ENCODE peak calls at places on chromosomes 1 and 21, in four cellular contexts. P, M, T and I are unnamed samples.

GRCh38 chr1:40796939-40797667 is 13.5 kb downstream of the KCNQ4 start:
- DNase-seq in P (peak), M (no peak), T (peak), I (no peak)

GRCh38 chr1:111677604-111678003 is 58.0 kb downstream of the RAP1A start:
- DNase-seq in T (no peak), P (no peak), M (no peak), I (no peak)

GRCh38 chr1:183023601-183024351 is 556 bp downstream of the LAMC1 start:
- DNase-seq in M (peak), T (peak), P (peak), I (peak)

GRCh38 chr1:94130851-94131595 is 10.1 kb upstream of the ABCA4 start:
- DNase-seq in M (no peak), T (no peak), P (no peak), I (peak)

GRCh38 chr1:36400825-36401601 is 3.3 kb upstream of the LSM10 start:
- DNase-seq in P (peak), M (peak), T (peak), I (peak)

GRCh38 chr1:107782192-107782845 is 182.7 kb downstream of the VAV3 start:
- DNase-seq in M (no peak), T (no peak), P (peak), I (peak)

GRCh38 chr1:23210351-23210785 is 6.9 kb downstream of the HTR1D start:
- DNase-seq in M (no peak), P (no peak), T (no peak), I (no peak)

GRCh38 chr1:207848234-207848633 is 62.7 kb downstream of the CD34 start:
- DNase-seq in P (peak), M (peak), T (peak), I (peak)

GRCh38 chr1:94014087-94014486 is 104.9 kb upstream of the GCLM start:
- DNase-seq in T (no peak), M (no peak), P (no peak), I (no peak)

GRCh38 chr1:17098440-17099317 is 20.6 kb downstream of the PADI2 start:
- DNase-seq in P (no peak), M (no peak), T (no peak), I (peak)

GRCh38 chr1:35783055-35783583 is 13.3 kb upstream of the CLSPN start:
- DNase-seq in T (no peak), P (no peak), M (no peak), I (no peak)

GRCh38 chr21:45867671-45868081 is 113.9 kb upstream of the COL6A1 start:
- DNase-seq in T (no peak), P (no peak), M (no peak), I (no peak)

GRCh38 chr1:199273837-199274379 is 635.1 kb downstream of the PTPRC start:
- DNase-seq in P (no peak), M (no peak), T (no peak), I (peak)

GRCh38 chr1:81846630-81847029 is 45.9 kb downstream of the ADGRL2 start:
- DNase-seq in T (no peak), P (no peak), M (no peak), I (no peak)

GRCh38 chr1:11787251-11787803 is 18.4 kb downstream of the MTHFR start:
- DNase-seq in M (no peak), P (peak), T (peak), I (peak)

GRCh38 chr1:24951337-24951736 is 21.3 kb upstream of the RUNX3 start:
- DNase-seq in P (no peak), M (no peak), T (no peak), I (no peak)

GRCh38 chr1:172906778-172907592 is 143.8 kb downstream of the TNFSF18 start:
- DNase-seq in T (no peak), P (no peak), M (no peak), I (peak)

GRCh38 chr1:234108921-234109320 is 204.4 kb downstream of the SLC35F3 start:
- DNase-seq in M (no peak), T (no peak), P (no peak), I (peak)

GRCh38 chr1:205319081-205320018 is 2.2 kb downstream of the NUAK2 start:
- DNase-seq in M (peak), T (peak), P (peak), I (peak)

GRCh38 chr1:66403031-66403731 is 130.8 kb upstream of the SGIP1 start:
- DNase-seq in P (peak), T (no peak), M (no peak), I (peak)
- TF ChIP-seq CTCF in P (no peak), T (no peak), M (no peak), I (no peak)

GRCh38 chr1:65959896-65960295 is 167.2 kb downstream of the PDE4B start:
- DNase-seq in M (no peak), P (no peak), T (no peak), I (peak)

GRCh38 chr1:65963161-65963888 is 170.6 kb downstream of the PDE4B start:
- DNase-seq in P (no peak), M (no peak), T (no peak), I (no peak)

GRCh38 chr1:65955071-65955470 is 162.4 kb downstream of the PDE4B start:
- DNase-seq in T (no peak), M (no peak), P (no peak), I (no peak)

GRCh38 chr1:65955503-65955902 is 162.8 kb downstream of the PDE4B start:
- DNase-seq in M (no peak), T (no peak), P (no peak), I (no peak)

GRCh38 chr1:65958561-65959350 is 166.1 kb downstream of the PDE4B start:
- DNase-seq in P (no peak), T (no peak), M (no peak), I (peak)
- TF ChIP-seq CTCF in P (peak), T (peak), M (peak), I (peak)

DNA sequence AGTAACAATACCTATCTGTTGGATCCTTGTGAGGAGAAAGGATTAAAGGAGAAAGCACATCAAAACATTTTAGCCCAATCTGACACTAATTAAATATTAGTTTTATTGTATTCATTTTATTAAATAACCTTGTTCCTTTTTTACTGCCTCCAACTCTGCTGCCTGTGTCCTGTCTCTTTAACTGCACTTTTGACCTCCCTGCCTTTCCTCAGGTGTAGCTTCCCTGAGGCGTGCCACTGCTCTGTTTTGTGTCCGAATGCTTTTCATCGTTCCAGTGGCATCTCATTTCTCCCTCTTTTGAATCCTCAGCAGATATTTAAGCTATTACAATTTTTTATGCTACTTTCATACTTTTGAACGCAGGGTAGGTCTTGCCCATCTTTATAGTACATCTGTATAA is 10.3 kb downstream of the SPRTN start:
- DNase-seq in M (no peak), T (no peak), P (no peak), I (no peak)
- TF ChIP-seq CTCF in M (no peak), T (no peak), P (no peak), I (no peak)

GRCh38 chr1:176119549-176119948 is 87.5 kb downstream of the COP1 start:
- DNase-seq in P (no peak), T (no peak), M (no peak), I (peak)
- TF ChIP-seq CTCF in P (no peak), T (peak), M (no peak), I (peak)